ENCODE peak calls at places on chromosomes 3 and 15, in four cellular contexts. U, A, G and Y are unnamed samples.

GRCh38 chr3:89572261-89572660 is 464.8 kb downstream of the EPHA3 start:
- DNase-seq in U (no peak), A (no peak), G (no peak), Y (no peak)

GRCh38 chr3:188539631-188540194 is 385.8 kb downstream of the LPP start:
- DNase-seq in G (no peak), U (no peak), A (no peak), Y (no peak)

GRCh38 chr3:178059124-178059523 is 477.1 kb upstream of the KCNMB2 start:
- DNase-seq in A (no peak), U (no peak), G (no peak), Y (no peak)

GRCh38 chr15:63832620-63833245 is 1.0 kb downstream of the HERC1 start:
- DNase-seq in G (no peak), A (no peak), U (no peak), Y (no peak)

GRCh38 chr15:51350723-51351122 is 9.3 kb downstream of the GLDN start:
- DNase-seq in A (no peak), G (no peak), U (no peak), Y (no peak)

GRCh38 chr15:68704496-68705021 is 116.1 kb downstream of the ANP32A start:
- DNase-seq in U (peak), A (no peak), G (no peak), Y (no peak)

GRCh38 chr3:171962137-171962720 is 77.1 kb upstream of the FNDC3B start:
- DNase-seq in G (no peak), U (no peak), A (no peak), Y (no peak)

GRCh38 chr3:15256861-15257341 is 50.9 kb downstream of the CAPN7 start:
- DNase-seq in U (no peak), A (no peak), G (no peak), Y (no peak)

GRCh38 chr15:83694030-83694429 is 40.1 kb downstream of the ADAMTSL3 start:
- DNase-seq in A (no peak), U (no peak), G (no peak), Y (no peak)

GRCh38 chr3:46368569-46368968 is 2.2 kb upstream of the CCR5 start:
- DNase-seq in A (peak), U (no peak), G (peak), Y (no peak)

GRCh38 chr15:89469331-89470107 is 26.9 kb downstream of the RHCG start:
- DNase-seq in A (no peak), G (no peak), U (no peak), Y (no peak)

GRCh38 chr3:108511055-108511454 is 659 bp upstream of the MYH15 start:
- DNase-seq in U (no peak), A (no peak), G (no peak), Y (no peak)

GRCh38 chr15:69820819-69821218 is 276.9 kb downstream of the TLE3 start:
- DNase-seq in U (no peak), A (no peak), G (no peak), Y (no peak)

GRCh38 chr15:69825941-69826817 is 271.5 kb downstream of the TLE3 start:
- DNase-seq in U (no peak), A (no peak), G (no peak), Y (no peak)

GRCh38 chr15:69824075-69824876 is 273.4 kb downstream of the TLE3 start:
- DNase-seq in U (no peak), G (no peak), A (no peak), Y (no peak)

GRCh38 chr15:69824877-69825406 is 272.8 kb downstream of the TLE3 start:
- DNase-seq in U (no peak), A (no peak), G (no peak), Y (no peak)

DNA sequence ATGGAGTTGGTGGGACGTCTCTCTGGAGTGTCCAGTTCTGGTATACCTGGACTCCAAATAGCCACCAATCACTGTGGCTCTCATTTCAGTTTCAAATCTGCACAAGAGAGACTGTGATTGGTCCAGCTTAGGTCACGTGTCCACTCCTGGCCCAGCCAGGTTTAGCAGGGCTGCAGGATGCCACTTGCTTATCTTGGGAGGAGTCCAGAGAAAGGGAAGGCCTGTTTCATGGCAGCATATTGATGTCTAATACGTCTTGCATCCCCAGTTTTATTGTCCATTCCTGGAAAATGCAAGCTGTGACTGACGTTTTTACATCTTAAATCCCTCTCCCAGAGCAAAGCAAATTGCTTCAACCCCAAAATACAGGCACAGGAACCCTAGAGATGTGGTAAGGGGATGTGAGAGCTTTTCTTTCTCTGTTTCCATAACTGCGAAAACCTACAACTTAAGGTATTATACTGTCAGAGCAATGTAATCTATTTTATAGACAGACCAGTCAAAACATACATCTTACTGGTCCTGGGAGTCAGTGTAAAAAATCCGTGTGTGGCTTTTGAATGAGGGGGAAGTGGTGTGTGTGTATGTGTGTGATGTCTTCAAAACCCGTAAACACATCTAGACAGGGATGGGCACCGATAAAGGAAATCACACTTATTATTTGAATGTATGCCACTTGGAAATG is 274.4 kb downstream of the TLE3 start:
- DNase-seq in A (no peak), U (peak), G (no peak), Y (no peak)
- TF ChIP-seq SPI1 in A (no peak), U (no peak), G (no peak), Y (no peak)

DNA sequence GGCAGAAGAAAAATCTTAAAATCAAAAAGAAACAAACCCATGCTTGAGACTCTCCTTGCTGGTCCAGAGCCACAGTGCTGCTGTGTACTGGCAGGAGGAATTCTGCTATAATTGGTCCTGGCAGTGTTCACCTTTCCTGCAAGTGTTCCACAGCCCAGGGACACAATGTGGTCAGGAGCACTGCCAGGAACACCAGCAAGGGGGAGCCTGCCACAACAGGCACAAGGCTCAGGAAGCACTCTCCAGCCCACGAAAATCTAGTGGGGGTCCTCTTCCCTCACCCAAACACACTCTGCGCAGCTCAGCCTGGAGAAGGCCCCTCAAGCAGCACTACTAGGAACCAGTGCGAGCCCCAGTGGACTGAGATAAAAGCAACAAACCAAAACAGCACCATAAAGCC is 92.9 kb downstream of the UBE3A start:
- DNase-seq in A (no peak), G (no peak), U (no peak), Y (no peak)
- TF ChIP-seq SPI1 in A (no peak), G (no peak), U (no peak), Y (no peak)

DNA sequence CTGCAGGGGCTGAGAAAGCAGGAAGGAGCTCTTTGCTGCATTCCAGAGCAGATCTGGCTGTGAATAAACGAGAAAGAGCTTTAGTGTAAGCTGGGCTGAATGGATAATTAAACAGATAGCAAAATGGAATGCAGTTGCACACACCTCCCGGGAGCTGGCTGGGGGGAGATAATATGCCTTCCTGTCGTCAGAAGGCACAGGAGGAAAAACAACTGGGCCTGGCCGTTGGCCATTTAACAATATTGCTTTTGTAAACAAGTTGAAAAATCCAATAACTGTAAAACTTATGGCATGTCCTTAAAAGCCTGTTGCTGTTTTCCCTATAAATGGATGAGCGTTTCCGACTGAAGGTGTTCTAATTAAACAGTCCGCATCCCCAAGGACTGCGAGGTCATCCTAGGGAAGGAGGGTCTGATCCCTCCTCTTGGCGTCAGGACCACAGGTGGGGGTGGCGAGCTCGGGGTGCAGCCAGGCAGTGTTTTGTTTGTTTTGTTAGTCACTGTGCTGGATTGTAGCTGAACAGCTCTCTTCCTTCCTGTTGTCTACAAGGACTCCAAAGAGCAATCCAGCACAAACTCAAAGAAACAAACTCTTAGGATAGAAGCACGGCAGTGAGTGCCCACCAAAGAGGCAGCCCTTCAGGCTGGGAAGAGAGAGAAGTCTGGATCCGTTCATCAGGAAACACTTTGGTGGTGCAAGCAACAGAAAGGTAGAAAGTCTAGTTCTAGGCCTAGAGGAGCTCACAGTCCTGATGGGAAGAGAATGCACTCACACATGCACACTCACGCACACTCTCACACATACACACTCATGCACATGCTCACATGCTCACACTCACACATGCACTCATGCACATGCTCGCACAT is 133.4 kb upstream of the SMAD3 start:
- DNase-seq in G (no peak), U (no peak), A (no peak), Y (no peak)
- TF ChIP-seq SPI1 in G (no peak), U (no peak), A (no peak), Y (no peak)

DNA sequence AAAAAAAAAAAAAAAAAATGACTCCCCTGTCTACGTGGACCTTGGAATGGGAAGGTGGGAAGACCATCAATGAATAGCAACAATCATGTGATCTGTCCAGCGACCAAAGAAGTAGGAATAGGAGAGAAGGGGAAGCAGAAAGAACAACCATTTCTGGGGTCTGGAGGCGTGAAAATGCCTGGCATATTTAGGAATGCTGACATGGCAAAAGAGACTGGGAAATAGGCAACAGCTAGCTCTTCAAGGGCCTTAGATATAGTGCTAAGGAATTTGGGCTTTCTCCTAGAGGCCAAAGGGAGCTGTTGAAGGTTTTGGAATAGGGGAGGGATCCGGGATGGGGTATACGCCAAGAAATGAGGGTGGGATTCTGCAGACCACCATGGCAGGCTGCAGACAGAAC is 5.9 kb downstream of the SLC22A13 start:
- DNase-seq in U (no peak), G (no peak), A (no peak), Y (no peak)
- TF ChIP-seq SPI1 in U (no peak), G (no peak), A (no peak), Y (no peak)

DNA sequence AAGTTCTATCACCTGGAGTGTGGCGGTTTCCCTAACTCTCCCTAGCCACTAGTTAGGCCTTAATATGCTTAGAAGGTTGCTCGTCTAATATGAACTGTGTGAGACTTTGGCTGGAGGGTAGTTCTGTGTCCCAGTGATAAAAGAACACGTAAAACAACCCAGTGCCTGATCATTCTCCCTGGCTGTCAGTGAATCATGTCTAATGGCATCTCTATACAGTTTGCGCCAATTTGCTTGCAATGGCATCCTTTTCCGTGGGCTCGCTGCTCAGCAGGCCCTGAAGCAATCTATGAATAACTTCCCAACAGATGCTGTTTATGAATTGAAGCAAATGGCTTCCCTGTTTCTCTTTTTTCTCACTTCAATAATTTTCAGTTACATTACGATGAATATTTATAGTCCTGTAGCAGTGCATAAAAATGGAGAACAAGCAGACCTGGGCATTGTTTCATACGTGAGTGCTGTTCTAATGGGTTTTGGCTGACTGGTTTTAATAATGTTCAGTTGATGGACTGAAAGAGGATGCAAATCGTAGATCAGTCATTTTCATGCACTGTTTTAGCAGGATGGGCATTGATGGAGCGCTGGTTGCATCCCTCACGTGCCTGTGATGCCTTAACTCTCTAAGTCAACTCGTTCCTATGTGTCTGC is 243.4 kb upstream of the SUCLG2 start:
- DNase-seq in G (no peak), A (no peak), U (no peak), Y (no peak)
- TF ChIP-seq SPI1 in G (no peak), A (no peak), U (no peak), Y (no peak)